ENCODE peak calls at places on chromosome 11, in ten cellular contexts. J, W, C, F, Z, D, Y, V, A and T are unnamed samples.

GRCh38 chr11:11250470-11250869 is 102.6 kb downstream of the CSNK2A3 start:
- DNase-seq in J (no peak), W (no peak), C (no peak), F (no peak), Z (no peak), D (no peak), Y (no peak), V (no peak), A (no peak), T (no peak)

GRCh38 chr11:72574046-72574445 is 100.2 kb downstream of the PDE2A start:
- DNase-seq in J (peak), W (no peak), C (no peak), F (no peak), Z (no peak), D (no peak), Y (no peak), V (no peak), A (peak), T (no peak)

GRCh38 chr11:92769125-92769524 is 200.3 kb upstream of the MTNR1B start:
- DNase-seq in J (no peak), W (no peak), C (no peak), F (no peak), Z (no peak), D (no peak), Y (no peak), V (no peak), A (no peak), T (no peak)

GRCh38 chr11:45887587-45887986 is 2.1 kb downstream of the MAPK8IP1 start:
- DNase-seq in J (no peak), W (no peak), C (no peak), F (no peak), Z (no peak), D (no peak), Y (no peak), V (no peak), A (no peak), T (no peak)

GRCh38 chr11:2498750-2499149 is 53.9 kb downstream of the KCNQ1 start:
- DNase-seq in J (peak), W (no peak), C (no peak), F (no peak), Z (no peak), D (no peak), Y (no peak), V (no peak), A (no peak), T (no peak)

GRCh38 chr11:35344990-35345655 is 74.2 kb downstream of the SLC1A2 start:
- DNase-seq in J (no peak), W (no peak), C (no peak), F (peak), Z (no peak), D (no peak), Y (no peak), V (no peak), A (no peak), T (no peak)

GRCh38 chr11:16335236-16335962 is 20.9 kb downstream of the SOX6 start:
- DNase-seq in J (no peak), W (no peak), C (no peak), F (no peak), Z (no peak), D (no peak), Y (no peak), V (peak), A (no peak), T (no peak)

GRCh38 chr11:34988294-34989255 is 72.2 kb downstream of the PDHX start:
- DNase-seq in J (no peak), W (no peak), C (no peak), F (no peak), Z (no peak), D (no peak), Y (no peak), V (no peak), A (no peak), T (no peak)

DNA sequence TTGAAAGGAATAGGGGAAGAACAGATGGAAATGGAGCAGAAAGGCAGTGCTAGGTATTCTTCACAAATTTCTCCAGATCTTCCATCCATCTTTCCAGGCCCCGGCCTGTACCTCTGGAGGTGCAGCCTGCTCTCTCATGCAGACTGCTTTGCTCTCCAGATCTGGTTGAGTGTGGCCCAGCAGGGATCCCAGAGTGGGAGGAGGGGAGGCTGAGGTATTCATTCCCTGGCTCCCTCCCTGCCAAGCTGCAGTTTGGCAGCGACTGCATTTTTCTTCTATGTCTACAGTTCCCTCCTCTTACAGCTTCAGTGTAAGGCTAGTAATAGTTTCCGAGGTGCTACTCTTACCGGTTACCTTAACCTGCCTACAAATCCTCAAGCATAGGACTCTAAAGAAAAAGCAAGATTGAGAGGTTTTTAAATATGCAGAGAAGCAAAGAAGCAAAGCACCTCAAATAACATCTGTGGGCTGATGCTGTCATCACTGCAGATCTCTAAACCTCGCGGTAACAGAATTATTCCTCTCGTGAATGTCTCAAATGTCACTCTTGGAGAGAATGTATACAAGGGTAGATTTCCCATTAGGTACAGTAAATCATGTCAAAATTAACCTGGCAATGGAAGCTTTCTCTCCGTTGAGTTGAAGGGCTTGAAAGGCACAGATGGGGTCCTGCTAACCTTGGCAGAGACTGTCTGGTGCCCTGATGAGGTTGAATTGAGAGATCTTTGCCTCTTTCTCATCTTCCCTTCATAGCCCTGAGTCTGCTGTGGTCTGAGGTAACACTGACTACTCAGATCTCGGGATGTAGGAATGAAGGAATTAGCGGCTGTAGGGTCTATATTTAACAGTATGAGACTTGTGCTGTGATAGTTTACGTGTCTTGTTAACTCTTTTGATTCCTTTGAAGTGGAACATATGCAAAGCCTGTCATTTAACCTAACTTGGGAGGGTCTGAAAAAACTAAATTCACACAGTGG is 297.9 kb upstream of the C11orf87 start:
- DNase-seq in J (no peak), W (no peak), C (no peak), F (no peak), Z (no peak), D (no peak), Y (no peak), V (no peak), A (no peak), T (no peak)
- TF ChIP-seq EP300 in J (no peak), W (no peak), C (no peak), F (no peak), Z (no peak), D (no peak), Y (no peak), V (no peak), A (no peak), T (no peak)

GRCh38 chr11:131457163-131457562 is 86.7 kb downstream of the NTM start:
- DNase-seq in J (no peak), W (no peak), C (no peak), F (no peak), Z (no peak), D (no peak), Y (no peak), V (no peak), A (no peak), T (no peak)
- TF ChIP-seq EP300 in J (no peak), W (no peak), C (no peak), F (no peak), Z (no peak), D (no peak), Y (no peak), V (no peak), A (no peak), T (no peak)

DNA sequence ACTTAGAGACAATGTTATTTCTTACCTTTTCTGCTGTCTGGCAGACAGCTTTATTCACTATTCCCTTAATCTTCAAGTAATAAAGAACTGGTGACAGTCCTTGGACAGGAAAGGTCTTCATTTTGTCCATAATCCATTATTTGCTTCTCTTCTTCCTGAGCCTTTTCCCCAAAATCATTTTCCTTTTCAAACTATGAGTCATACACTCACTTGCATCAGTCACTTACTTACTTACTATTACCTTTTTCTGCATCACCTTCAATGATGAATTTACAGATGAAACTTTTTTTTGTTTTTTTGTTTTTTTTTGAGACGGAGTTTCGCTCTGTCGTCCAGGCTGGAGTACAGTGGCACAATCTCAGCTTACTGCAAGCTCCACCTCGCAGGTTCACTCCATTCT is 9.5 kb downstream of the METTL15 start:
- DNase-seq in J (no peak), W (no peak), C (no peak), F (no peak), Z (no peak), D (no peak), Y (no peak), V (no peak), A (no peak), T (no peak)
- TF ChIP-seq EP300 in J (no peak), W (no peak), C (no peak), F (no peak), Z (no peak), D (no peak), Y (no peak), V (no peak), A (no peak), T (no peak)

GRCh38 chr11:59528741-59529140 is 17.4 kb downstream of the OR4D9 start:
- DNase-seq in J (no peak), W (no peak), C (no peak), F (no peak), Z (no peak), D (no peak), Y (no peak), V (no peak), A (no peak), T (no peak)

GRCh38 chr11:59532620-59533019 is 21.3 kb downstream of the OR4D9 start:
- DNase-seq in J (no peak), W (no peak), C (no peak), F (no peak), Z (no peak), D (no peak), Y (no peak), V (no peak), A (no peak), T (no peak)

GRCh38 chr11:59534676-59535075 is 23.3 kb downstream of the OR4D9 start:
- DNase-seq in J (no peak), W (no peak), C (no peak), F (no peak), Z (no peak), D (no peak), Y (no peak), V (no peak), A (no peak), T (no peak)
- TF ChIP-seq EP300 in J (no peak), W (no peak), C (no peak), F (no peak), Z (no peak), D (no peak), Y (no peak), V (no peak), A (no peak), T (no peak)